ENCODE peak calls at places on chromosome 16, in five cellular contexts. X is anterior cingulate cortex, M is cardiac fibroblast, I is GM04504, L is left ventricle myocardium inferior. J is an unnamed sample.

GRCh38 chr16:64679976-64680375 is 441.9 kb downstream of the CDH11 start:
- DNase-seq in X (no peak), M (no peak), I (no peak), L (no peak), J (no peak)

GRCh38 chr16:30697264-30698138 is 1.5 kb upstream of the SRCAP start:
- DNase-seq in X (peak; percentile 99), M (no peak), I (no peak), L (no peak), J (no peak)

GRCh38 chr16:52552643-52553042 is 5.7 kb upstream of the TOX3 start:
- DNase-seq in X (no peak), M (no peak), I (no peak), L (no peak), J (no peak)

GRCh38 chr16:81582655-81583441 is 138.2 kb downstream of the CMIP start:
- DNase-seq in X (peak; percentile 57), M (no peak), I (no peak), L (no peak), J (no peak)

GRCh38 chr16:57028086-57028485 is 38.7 kb downstream of the NLRC5 start:
- DNase-seq in X (no peak), M (no peak), I (no peak), L (no peak), J (no peak)

GRCh38 chr16:54542805-54543504 is 256.4 kb upstream of the IRX3 start:
- DNase-seq in X (no peak), M (no peak), I (no peak), L (no peak), J (no peak)

GRCh38 chr16:86809458-86809955 is 231.2 kb downstream of the FOXL1 start:
- DNase-seq in X (no peak), M (peak; percentile 79), I (no peak), L (no peak), J (no peak)

GRCh38 chr16:69927056-69927757 is 23.9 kb upstream of the CLEC18A start:
- DNase-seq in X (peak; percentile 30), M (peak; percentile 77), I (no peak), L (peak; percentile 68), J (peak; percentile 89)

GRCh38 chr16:56204836-56205235 is 13.5 kb downstream of the GNAO1 start:
- DNase-seq in X (no peak), M (no peak), I (no peak), L (no peak), J (no peak)

GRCh38 chr16:83882118-83882879 is 16.6 kb upstream of the MLYCD start:
- DNase-seq in X (no peak), M (no peak), I (no peak), L (no peak), J (no peak)

GRCh38 chr16:66130296-66130910 is 236.1 kb upstream of the CDH5 start:
- DNase-seq in X (no peak), M (peak; percentile 41), I (peak; percentile 64), L (no peak), J (no peak)

GRCh38 chr16:4370570-4371480 is 823 bp upstream of the VASN start:
- DNase-seq in X (peak; percentile 28), M (peak; percentile 88), I (no peak), L (peak; percentile 75), J (peak; percentile 89)